ENCODE peak calls at places on chromosome 5, in nine cellular contexts. G is left ventricle myocardium inferior, Z is A549, L is SJCRH30, Y is fibroblast of lung, J is stomach, U is brain microvascular endothelial cell, O is aorta, W is mammary epithelial cell. M is an unnamed sample.

GRCh38 chr5:57450991-57451876 is 31.4 kb downstream of the ACTBL2 start:
- DNase-seq in G (no peak), Z (no peak), L (no peak), Y (peak), J (no peak), U (peak), O (no peak), W (no peak), M (no peak)

GRCh38 chr5:119445544-119445943 is 6.8 kb upstream of the HSD17B4 start:
- DNase-seq in G (no peak), Z (no peak), L (no peak), Y (no peak), J (no peak), U (no peak), O (no peak), W (no peak), M (no peak)

GRCh38 chr5:14218011-14218410 is 74.9 kb downstream of the TRIO start:
- DNase-seq in G (no peak), Z (no peak), L (no peak), Y (no peak), J (no peak), U (no peak), O (no peak), W (no peak), M (no peak)

GRCh38 chr5:59390074-59390659 is 503.4 kb downstream of the PDE4D start:
- DNase-seq in G (no peak), Z (peak), L (no peak), Y (peak), J (no peak), U (no peak), O (no peak), W (no peak), M (no peak)

GRCh38 chr5:82335807-82336206 is 57.7 kb upstream of the RPS23 start:
- DNase-seq in G (no peak), Z (no peak), L (no peak), Y (peak), J (no peak), U (peak), O (peak), W (no peak), M (no peak)

GRCh38 chr5:7978991-7979390 is 110.0 kb downstream of the MTRR start:
- DNase-seq in G (no peak), Z (no peak), L (no peak), Y (no peak), J (no peak), U (no peak), O (no peak), W (no peak), M (no peak)

GRCh38 chr5:148733601-148734438 is 79.5 kb upstream of the HTR4 start:
- DNase-seq in G (peak), Z (peak), L (peak), Y (peak), J (peak), U (peak), O (peak), W (peak), M (peak)

GRCh38 chr5:163460562-163461176 is at the start of gene HMMR:
- DNase-seq in G (no peak), Z (peak), L (peak), Y (peak), J (no peak), U (no peak), O (no peak), W (no peak), M (no peak)

GRCh38 chr5:168295574-168296201 is 4.2 kb downstream of the WWC1 start:
- DNase-seq in G (no peak), Z (peak), L (no peak), Y (peak), J (peak), U (peak), O (no peak), W (peak), M (peak)

GRCh38 chr5:159915913-159916840 is at the start of gene ADRA1B:
- DNase-seq in G (peak), Z (peak), L (no peak), Y (peak), J (peak), U (peak), O (peak), W (peak), M (peak)

GRCh38 chr5:149210968-149211495 is 60.6 kb upstream of the AFAP1L1 start:
- DNase-seq in G (no peak), Z (no peak), L (no peak), Y (peak), J (no peak), U (peak), O (no peak), W (no peak), M (no peak)

GRCh38 chr5:14006823-14007510 is 62.5 kb upstream of the DNAH5 start:
- DNase-seq in G (no peak), Z (no peak), L (no peak), Y (no peak), J (no peak), U (no peak), O (no peak), W (no peak), M (no peak)

GRCh38 chr5:38757451-38758245 is 88.2 kb upstream of the OSMR start:
- DNase-seq in G (peak), Z (no peak), L (no peak), Y (peak), J (no peak), U (no peak), O (no peak), W (no peak), M (peak)

GRCh38 chr5:175823731-175824525 is 47.5 kb upstream of the CPLX2 start:
- DNase-seq in G (no peak), Z (no peak), L (no peak), Y (no peak), J (no peak), U (no peak), O (no peak), W (no peak), M (no peak)

GRCh38 chr5:80960531-80961375 is 590 bp downstream of the RASGRF2 start:
- DNase-seq in G (peak), Z (peak), L (peak), Y (peak), J (no peak), U (no peak), O (peak), W (peak), M (peak)

GRCh38 chr5:80959138-80959537 is 1.0 kb upstream of the RASGRF2 start:
- DNase-seq in G (no peak), Z (no peak), L (no peak), Y (no peak), J (no peak), U (no peak), O (no peak), W (no peak), M (no peak)

GRCh38 chr5:80958611-80959010 is 1.6 kb upstream of the RASGRF2 start:
- DNase-seq in G (no peak), Z (no peak), L (no peak), Y (no peak), J (no peak), U (no peak), O (no peak), W (no peak), M (no peak)

GRCh38 chr5:80961376-80962281 is 1.5 kb downstream of the RASGRF2 start:
- DNase-seq in G (no peak), Z (no peak), L (no peak), Y (peak), J (no peak), U (no peak), O (no peak), W (no peak), M (no peak)

DNA sequence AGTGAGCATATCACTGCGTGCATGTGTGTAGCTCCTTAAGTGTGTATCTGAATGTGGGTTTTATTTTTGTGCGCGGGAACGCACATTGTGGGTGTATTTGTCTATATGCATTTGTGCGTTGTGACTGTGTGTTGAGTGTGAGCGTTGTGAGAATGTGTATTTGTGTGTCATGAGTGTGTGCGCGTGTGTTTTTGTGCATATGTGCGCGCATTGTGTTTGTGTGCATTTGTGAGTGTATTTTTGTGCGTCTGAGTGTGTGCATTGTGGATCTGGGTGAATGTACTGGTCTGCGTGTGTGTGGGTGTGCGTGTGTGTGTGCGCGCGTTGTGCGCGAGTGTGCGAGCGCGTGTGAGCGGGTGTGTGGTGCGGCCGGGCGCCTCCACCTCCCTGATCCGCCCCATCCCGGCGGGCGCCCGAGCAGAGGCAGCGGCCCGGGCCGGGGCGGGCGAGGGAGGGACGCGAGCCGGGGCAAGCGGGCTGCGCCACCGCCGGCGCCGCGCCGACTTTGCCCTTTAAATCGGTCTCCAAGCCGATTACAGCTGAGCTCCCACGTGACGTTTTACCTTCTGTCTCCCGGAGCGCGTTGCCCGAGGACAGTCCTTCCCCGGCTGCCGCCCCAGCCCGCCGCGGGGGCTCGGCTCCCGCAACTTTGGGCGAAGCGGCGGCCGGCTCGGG is at the start of gene RASGRF2:
- DNase-seq in G (peak), Z (peak), L (peak), Y (peak), J (peak), U (no peak), O (no peak), W (no peak), M (peak)
- H3K4me3 ChIP-seq in G (peak), Z (peak), L (peak), Y (peak), J (peak), U (peak), O (peak), W (peak), M (peak)

GRCh38 chr5:96248152-96248551 is 184.9 kb downstream of the PCSK1 start:
- DNase-seq in G (no peak), Z (no peak), L (no peak), Y (no peak), J (no peak), U (no peak), O (no peak), W (no peak), M (no peak)
- H3K27ac ChIP-seq in G (peak), Z (peak), L (no peak), Y (peak), J (peak), U (no peak), O (peak), W (peak), M (no peak)

GRCh38 chr5:54702470-54702869 is 184.9 kb downstream of the SNX18 start:
- DNase-seq in G (no peak), Z (no peak), L (no peak), Y (peak), J (no peak), U (no peak), O (no peak), W (no peak), M (no peak)
- H3K4me3 ChIP-seq in G (no peak), Z (no peak), L (no peak), Y (no peak), J (no peak), U (no peak), O (peak), W (no peak), M (no peak)

DNA sequence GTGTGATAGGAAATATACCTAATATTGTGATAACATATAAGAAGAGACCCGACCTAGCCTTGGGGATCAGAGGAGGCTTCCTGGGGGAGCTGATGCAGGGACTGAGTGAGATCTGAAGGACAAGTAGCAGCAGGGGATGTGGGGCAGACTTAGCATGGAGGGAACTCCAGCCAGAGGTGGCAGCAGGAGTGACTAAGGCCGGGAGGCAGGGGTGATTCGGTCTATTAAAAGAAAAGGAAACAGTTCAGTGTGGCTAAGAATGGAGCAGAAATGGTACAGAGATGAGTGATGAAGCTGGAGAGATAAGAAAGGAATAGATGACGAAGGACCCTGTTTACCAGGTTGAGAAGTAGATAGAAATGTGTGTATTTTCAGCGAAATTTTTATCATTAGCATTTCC is 408.8 kb downstream of the ENC1 start:
- DNase-seq in G (no peak), Z (no peak), L (no peak), Y (peak), J (no peak), U (peak), O (no peak), W (peak), M (no peak)
- H3K27ac ChIP-seq in G (no peak), Z (no peak), L (no peak), Y (no peak), J (no peak), U (peak), O (no peak), W (peak), M (no peak)

GRCh38 chr5:169583101-169583423 is 511 bp upstream of the SPDL1 start:
- DNase-seq in G (no peak), Z (no peak), L (no peak), Y (no peak), J (no peak), U (no peak), O (no peak), W (no peak), M (no peak)

GRCh38 chr5:169581580-169582227 is 1.9 kb upstream of the SPDL1 start:
- DNase-seq in G (no peak), Z (peak), L (peak), Y (peak), J (peak), U (peak), O (peak), W (peak), M (peak)

GRCh38 chr5:169580964-169581363 is 2.6 kb upstream of the SPDL1 start:
- DNase-seq in G (no peak), Z (no peak), L (no peak), Y (no peak), J (no peak), U (no peak), O (no peak), W (peak), M (no peak)

GRCh38 chr5:169583424-169584215 is at the start of gene SPDL1:
- DNase-seq in G (peak), Z (peak), L (peak), Y (peak), J (peak), U (peak), O (peak), W (peak), M (peak)

GRCh38 chr5:169584998-169585451 is 1.5 kb downstream of the SPDL1 start:
- DNase-seq in G (no peak), Z (no peak), L (no peak), Y (peak), J (no peak), U (no peak), O (no peak), W (no peak), M (no peak)
- H3K4me3 ChIP-seq in G (peak), Z (peak), L (peak), Y (peak), J (no peak), U (peak), O (no peak), W (no peak), M (no peak)

GRCh38 chr5:90518666-90519065 is 10.7 kb downstream of the LYSMD3 start:
- DNase-seq in G (no peak), Z (peak), L (no peak), Y (peak), J (no peak), U (no peak), O (no peak), W (peak), M (no peak)
- H3K27ac ChIP-seq in G (no peak), Z (no peak), L (peak), Y (no peak), J (no peak), U (no peak), O (no peak), W (no peak), M (no peak)

DNA sequence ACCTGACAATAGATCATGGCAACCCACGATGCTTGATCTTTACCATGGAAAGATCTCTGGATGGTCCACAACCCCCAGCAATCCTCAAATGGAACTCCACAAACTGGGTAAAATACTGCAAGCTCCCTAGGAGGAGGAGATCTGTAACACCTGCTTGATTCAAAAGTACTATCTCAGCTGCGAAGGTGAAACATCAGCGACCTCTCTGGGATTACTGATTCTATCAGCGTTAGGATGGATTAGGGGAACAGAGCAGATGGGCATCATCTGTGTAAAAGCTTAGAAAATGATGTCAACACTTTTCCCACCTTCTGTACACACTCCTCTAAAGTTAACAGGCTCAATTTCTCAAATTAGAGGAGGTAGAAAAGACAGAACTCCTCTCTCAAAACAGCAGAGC is 31.5 kb upstream of the TRPC7 start:
- DNase-seq in G (no peak), Z (no peak), L (no peak), Y (no peak), J (no peak), U (no peak), O (no peak), W (no peak), M (no peak)
- H3K4me3 ChIP-seq in G (no peak), Z (no peak), L (no peak), Y (no peak), J (no peak), U (no peak), O (no peak), W (no peak), M (no peak)

GRCh38 chr5:142717582-142718215 is 31.8 kb upstream of the FGF1 start:
- DNase-seq in G (no peak), Z (peak), L (peak), Y (peak), J (no peak), U (peak), O (no peak), W (peak), M (no peak)

GRCh38 chr5:142722146-142722545 is 36.3 kb upstream of the FGF1 start:
- DNase-seq in G (no peak), Z (no peak), L (no peak), Y (peak), J (no peak), U (no peak), O (no peak), W (no peak), M (no peak)

GRCh38 chr5:142716963-142717362 is 31.1 kb upstream of the FGF1 start:
- DNase-seq in G (peak), Z (peak), L (peak), Y (peak), J (peak), U (peak), O (peak), W (peak), M (no peak)

GRCh38 chr5:142720561-142721275 is 34.8 kb upstream of the FGF1 start:
- DNase-seq in G (peak), Z (peak), L (no peak), Y (peak), J (peak), U (no peak), O (no peak), W (peak), M (no peak)

GRCh38 chr5:142719836-142720330 is 34.0 kb upstream of the FGF1 start:
- DNase-seq in G (no peak), Z (no peak), L (no peak), Y (no peak), J (no peak), U (no peak), O (no peak), W (no peak), M (no peak)
- H3K27ac ChIP-seq in G (no peak), Z (peak), L (no peak), Y (no peak), J (no peak), U (no peak), O (no peak), W (peak), M (no peak)